ENCODE peak calls at places on chromosomes 12 and 14, in ten cellular contexts. V is left lung; N is DND-41; H is CD8-positive, alpha-beta memory T cell; Q is hepatocyte; K is left ventricle myocardium inferior; U is transverse colon; F is prostate gland; I is breast epithelium; Z is heart left ventricle. P is an unnamed sample.

GRCh38 chr14:51014086-51014485 is 69.8 kb upstream of the PYGL start:
- DNase-seq in V (no peak), N (no peak), H (no peak), Q (peak; percentile 46), K (no peak), U (no peak), F (no peak), I (no peak), Z (peak; percentile 36), P (no peak)

GRCh38 chr14:24713404-24713803 is 79.4 kb upstream of the GZMB start:
- DNase-seq in V (no peak), N (no peak), H (no peak), Q (no peak), K (no peak), U (no peak), F (no peak), I (no peak), Z (no peak), P (no peak)

GRCh38 chr14:65502676-65503124 is 90.2 kb downstream of the FUT8 start:
- DNase-seq in V (no peak), N (no peak), H (no peak), Q (no peak), K (no peak), U (no peak), F (no peak), I (no peak), Z (no peak), P (no peak)

GRCh38 chr12:49264466-49264872 is 413 bp upstream of the TUBA1C start:
- DNase-seq in V (peak; percentile 90), N (no peak), H (peak; percentile 39), Q (peak; percentile 80), K (no peak), U (no peak), F (no peak), I (no peak), Z (peak; percentile 45), P (no peak)

GRCh38 chr14:20469890-20470858 is 968 bp downstream of the PNP start:
- DNase-seq in V (no peak), N (peak; percentile 52), H (peak; percentile 45), Q (peak; percentile 46), K (no peak), U (peak; percentile 49), F (no peak), I (no peak), Z (no peak), P (no peak)

GRCh38 chr14:53509845-53510244 is 356.7 kb upstream of the DDHD1 start:
- DNase-seq in V (no peak), N (no peak), H (no peak), Q (peak; percentile 74), K (peak; percentile 23), U (peak; percentile 20), F (peak; percentile 73), I (peak; percentile 35), Z (peak; percentile 59), P (peak; percentile 81)

GRCh38 chr14:72201645-72202044 is 269.4 kb downstream of the RGS6 start:
- DNase-seq in V (no peak), N (no peak), H (no peak), Q (no peak), K (no peak), U (no peak), F (no peak), I (no peak), Z (no peak), P (no peak)

GRCh38 chr12:124391340-124392261 is 96.7 kb downstream of the RFLNA start:
- DNase-seq in V (peak; percentile 94), N (no peak), H (peak; percentile 43), Q (no peak), K (peak; percentile 69), U (peak; percentile 71), F (no peak), I (peak; percentile 55), Z (peak; percentile 85), P (no peak)

GRCh38 chr12:88876867-88877266 is 296.6 kb upstream of the KITLG start:
- DNase-seq in V (no peak), N (no peak), H (no peak), Q (no peak), K (no peak), U (no peak), F (no peak), I (no peak), Z (no peak), P (no peak)

GRCh38 chr12:68587448-68587873 is 23.2 kb upstream of the RAP1B start:
- DNase-seq in V (no peak), N (peak; percentile 76), H (peak; percentile 71), Q (no peak), K (no peak), U (no peak), F (no peak), I (no peak), Z (no peak), P (no peak)

GRCh38 chr14:43778607-43778955 is 728.5 kb downstream of the FSCB start:
- DNase-seq in V (no peak), N (no peak), H (no peak), Q (no peak), K (no peak), U (no peak), F (no peak), I (no peak), Z (no peak), P (no peak)

GRCh38 chr12:47189753-47190152 is 110.0 kb upstream of the AMIGO2 start:
- DNase-seq in V (no peak), N (no peak), H (no peak), Q (no peak), K (no peak), U (no peak), F (no peak), I (no peak), Z (no peak), P (no peak)

GRCh38 chr14:93047187-93047586 is 68.5 kb downstream of the ITPK1 start:
- DNase-seq in V (peak; percentile 34), N (no peak), H (no peak), Q (no peak), K (peak; percentile 0), U (no peak), F (no peak), I (no peak), Z (peak; percentile 9), P (no peak)

GRCh38 chr14:71320107-71320733 is 413.0 kb downstream of the PCNX1 start:
- DNase-seq in V (peak; percentile 99), N (peak; percentile 99), H (peak; percentile 98), Q (peak; percentile 99), K (peak; percentile 97), U (peak; percentile 98), F (peak; percentile 95), I (peak; percentile 96), Z (peak; percentile 98), P (peak; percentile 98)

GRCh38 chr14:64746298-64747250 is 42.4 kb downstream of the PLEKHG3 start:
- DNase-seq in V (peak; percentile 21), N (no peak), H (no peak), Q (no peak), K (no peak), U (no peak), F (no peak), I (peak; percentile 44), Z (no peak), P (no peak)

GRCh38 chr14:76019676-76020075 is 34.1 kb downstream of the IFT43 start:
- DNase-seq in V (no peak), N (no peak), H (no peak), Q (no peak), K (no peak), U (no peak), F (no peak), I (no peak), Z (no peak), P (no peak)
- H3K36me3 ChIP-seq in V (peaks cover 22% of the 10 kb centered on the region), N (peaks cover 16% of the 10 kb centered on the region), H (peaks cover 3% of the 10 kb centered on the region), Q (peaks cover 9% of the 10 kb centered on the region), K (peaks cover 52% of the 10 kb centered on the region), U (no peaks in the 10 kb centered on the region), F (no peaks in the 10 kb centered on the region), I (no peaks in the 10 kb centered on the region), Z (no peaks in the 10 kb centered on the region), P (peaks cover 25% of the 10 kb centered on the region)

GRCh38 chr14:94176808-94177207 is 2.7 kb downstream of the PPP4R4 start:
- DNase-seq in V (no peak), N (no peak), H (no peak), Q (no peak), K (no peak), U (no peak), F (no peak), I (no peak), Z (no peak), P (no peak)

GRCh38 chr14:94179244-94179643 is 5.1 kb downstream of the PPP4R4 start:
- DNase-seq in V (no peak), N (no peak), H (no peak), Q (no peak), K (no peak), U (no peak), F (no peak), I (no peak), Z (no peak), P (no peak)

GRCh38 chr14:94175403-94176146 is 1.5 kb downstream of the PPP4R4 start:
- DNase-seq in V (no peak), N (no peak), H (no peak), Q (no peak), K (no peak), U (no peak), F (no peak), I (no peak), Z (no peak), P (no peak)

GRCh38 chr14:94180655-94181271 is 6.6 kb downstream of the PPP4R4 start:
- DNase-seq in V (no peak), N (no peak), H (peak; percentile 62), Q (peak; percentile 49), K (no peak), U (no peak), F (no peak), I (no peak), Z (no peak), P (no peak)

DNA sequence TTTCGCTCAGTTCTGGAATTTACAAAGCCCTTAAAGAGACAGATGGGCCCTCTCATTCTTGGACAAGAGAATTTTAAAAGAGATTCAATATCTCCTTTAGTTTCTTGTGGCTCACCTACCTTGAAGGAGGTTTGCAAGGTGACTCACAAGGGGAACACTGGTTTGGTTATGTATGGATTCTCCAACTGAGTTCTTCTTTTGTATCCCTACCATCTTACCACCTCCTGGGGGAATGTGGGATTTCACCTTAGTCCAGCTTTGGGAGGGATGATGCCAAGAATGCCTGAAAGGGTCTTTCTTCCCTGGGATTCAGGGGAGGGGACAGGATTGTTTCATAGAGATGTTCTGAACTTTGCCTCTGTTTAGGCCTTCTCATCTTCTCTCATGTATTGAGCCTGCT is 3.7 kb downstream of the PPP4R4 start:
- DNase-seq in V (no peak), N (no peak), H (no peak), Q (no peak), K (no peak), U (no peak), F (no peak), I (no peak), Z (no peak), P (no peak)
- H3K27me3 ChIP-seq in V (peaks cover 81% of the 10 kb centered on the region), N (peaks cover 8% of the 10 kb centered on the region), H (no peaks in the 10 kb centered on the region), Q (peaks cover 41% of the 10 kb centered on the region), K (peaks cover 82% of the 10 kb centered on the region), U (peaks cover 76% of the 10 kb centered on the region), F (no peaks in the 10 kb centered on the region), I (no peaks in the 10 kb centered on the region), Z (peaks cover 61% of the 10 kb centered on the region), P (peaks cover 13% of the 10 kb centered on the region)

GRCh38 chr12:128387811-128388422 is 120.9 kb downstream of the TMEM132C start:
- DNase-seq in V (no peak), N (peak; percentile 16), H (no peak), Q (peak; percentile 73), K (no peak), U (peak; percentile 36), F (no peak), I (no peak), Z (peak; percentile 34), P (no peak)
- H3K36me3 ChIP-seq in V (no peaks in the 10 kb centered on the region), N (no peaks in the 10 kb centered on the region), H (no peaks in the 10 kb centered on the region), Q (no peaks in the 10 kb centered on the region), K (no peaks in the 10 kb centered on the region), U (no peaks in the 10 kb centered on the region), F (no peaks in the 10 kb centered on the region), I (no peaks in the 10 kb centered on the region), Z (no peaks in the 10 kb centered on the region), P (no peaks in the 10 kb centered on the region)

GRCh38 chr14:78836777-78837176 is 666.6 kb downstream of the NRXN3 start:
- DNase-seq in V (no peak), N (peak; percentile 46), H (no peak), Q (peak; percentile 72), K (no peak), U (peak; percentile 64), F (peak; percentile 22), I (no peak), Z (peak; percentile 20), P (no peak)
- H3K27me3 ChIP-seq in V (peaks cover 8% of the 10 kb centered on the region), N (no peaks in the 10 kb centered on the region), H (no peaks in the 10 kb centered on the region), Q (peaks cover 17% of the 10 kb centered on the region), K (peaks cover 63% of the 10 kb centered on the region), U (peaks cover 7% of the 10 kb centered on the region), F (no peaks in the 10 kb centered on the region), I (no peaks in the 10 kb centered on the region), Z (no peaks in the 10 kb centered on the region), P (no peaks in the 10 kb centered on the region)